ENCODE peak calls at places on chromosomes 11 and 22, in seven cellular contexts. One of them, this sample, is unnamed.
A peak's percentile ranks its signal among the peaks of the same experiment; 100 is the strongest.

GRCh38 chr11:77100166-77101042 is 2.2 kb upstream of the OMP start:
- DNase-seq in chondrocyte: peak; percentile 75
- DNase-seq in cardiac fibroblast: no peak
- DNase-seq in naive thymus-derived CD8-positive, alpha-beta T cell: peak; percentile 41
- DNase-seq in MG63: no peak
- DNase-seq in HTR-8/SVneo: no peak
- DNase-seq in non-pigmented ciliary epithelial cell: no peak
- DNase-seq in this sample: no peak

GRCh38 chr11:57474017-57474750 is 13.9 kb downstream of the RTN4RL2 start:
- DNase-seq in HTR-8/SVneo: no peak
- DNase-seq in naive thymus-derived CD8-positive, alpha-beta T cell: peak; percentile 82
- DNase-seq in chondrocyte: peak; percentile 61
- DNase-seq in non-pigmented ciliary epithelial cell: no peak
- DNase-seq in cardiac fibroblast: no peak
- DNase-seq in MG63: peak; percentile 88
- DNase-seq in this sample: no peak

GRCh38 chr11:63146586-63146985 is 2.6 kb upstream of the SLC22A24 start:
- DNase-seq in cardiac fibroblast: peak; percentile 56
- DNase-seq in MG63: no peak
- DNase-seq in non-pigmented ciliary epithelial cell: no peak
- DNase-seq in chondrocyte: no peak
- DNase-seq in naive thymus-derived CD8-positive, alpha-beta T cell: no peak
- DNase-seq in HTR-8/SVneo: no peak
- DNase-seq in this sample: no peak

GRCh38 chr11:128240546-128240945 is 346.8 kb downstream of the ETS1 start:
- DNase-seq in HTR-8/SVneo: no peak
- DNase-seq in naive thymus-derived CD8-positive, alpha-beta T cell: no peak
- DNase-seq in cardiac fibroblast: peak; percentile 58
- DNase-seq in MG63: peak; percentile 26
- DNase-seq in chondrocyte: no peak
- DNase-seq in non-pigmented ciliary epithelial cell: no peak
- DNase-seq in this sample: no peak

GRCh38 chr11:129440028-129440630 is 64.5 kb downstream of the BARX2 start:
- DNase-seq in cardiac fibroblast: peak; percentile 0
- DNase-seq in non-pigmented ciliary epithelial cell: no peak
- DNase-seq in MG63: peak; percentile 16
- DNase-seq in naive thymus-derived CD8-positive, alpha-beta T cell: no peak
- DNase-seq in HTR-8/SVneo: no peak
- DNase-seq in chondrocyte: no peak
- DNase-seq in this sample: no peak

GRCh38 chr11:71979582-71979981 is 19.1 kb upstream of the IL18BP start:
- DNase-seq in naive thymus-derived CD8-positive, alpha-beta T cell: no peak
- DNase-seq in non-pigmented ciliary epithelial cell: no peak
- DNase-seq in cardiac fibroblast: no peak
- DNase-seq in HTR-8/SVneo: no peak
- DNase-seq in MG63: no peak
- DNase-seq in chondrocyte: no peak
- DNase-seq in this sample: no peak

GRCh38 chr11:72045849-72046248 is 34.5 kb downstream of the NUMA1 start:
- DNase-seq in naive thymus-derived CD8-positive, alpha-beta T cell: no peak
- DNase-seq in chondrocyte: no peak
- DNase-seq in MG63: no peak
- DNase-seq in cardiac fibroblast: no peak
- DNase-seq in non-pigmented ciliary epithelial cell: no peak
- DNase-seq in HTR-8/SVneo: no peak
- DNase-seq in this sample: no peak

GRCh38 chr11:92911478-92911877 is 58.0 kb upstream of the MTNR1B start:
- DNase-seq in MG63: no peak
- DNase-seq in HTR-8/SVneo: no peak
- DNase-seq in naive thymus-derived CD8-positive, alpha-beta T cell: no peak
- DNase-seq in chondrocyte: no peak
- DNase-seq in non-pigmented ciliary epithelial cell: no peak
- DNase-seq in cardiac fibroblast: no peak
- DNase-seq in this sample: no peak

GRCh38 chr11:1401656-1402221 is 12.0 kb downstream of the BRSK2 start:
- DNase-seq in chondrocyte: no peak
- DNase-seq in cardiac fibroblast: peak; percentile 59
- DNase-seq in naive thymus-derived CD8-positive, alpha-beta T cell: peak; percentile 71
- DNase-seq in HTR-8/SVneo: no peak
- DNase-seq in non-pigmented ciliary epithelial cell: no peak
- DNase-seq in MG63: peak; percentile 59
- DNase-seq in this sample: no peak

GRCh38 chr11:118930152-118930712 is 4.5 kb upstream of the BCL9L start:
- DNase-seq in non-pigmented ciliary epithelial cell: no peak
- DNase-seq in MG63: peak; percentile 66
- DNase-seq in cardiac fibroblast: peak; percentile 81
- DNase-seq in naive thymus-derived CD8-positive, alpha-beta T cell: peak; percentile 93
- DNase-seq in chondrocyte: no peak
- DNase-seq in HTR-8/SVneo: peak; percentile 74
- DNase-seq in this sample: peak; percentile 91

GRCh38 chr11:83069441-83070043 is 2.2 kb downstream of the RAB30 start:
- DNase-seq in HTR-8/SVneo: no peak
- DNase-seq in cardiac fibroblast: no peak
- DNase-seq in non-pigmented ciliary epithelial cell: no peak
- DNase-seq in chondrocyte: no peak
- DNase-seq in naive thymus-derived CD8-positive, alpha-beta T cell: no peak
- DNase-seq in MG63: no peak
- DNase-seq in this sample: no peak

GRCh38 chr11:41997860-41998259 is 538.4 kb upstream of the LRRC4C start:
- DNase-seq in HTR-8/SVneo: no peak
- DNase-seq in cardiac fibroblast: no peak
- DNase-seq in MG63: no peak
- DNase-seq in non-pigmented ciliary epithelial cell: no peak
- DNase-seq in chondrocyte: no peak
- DNase-seq in naive thymus-derived CD8-positive, alpha-beta T cell: no peak
- DNase-seq in this sample: no peak

GRCh38 chr22:31134688-31135087 is 5.6 kb downstream of the PLA2G3 start:
- DNase-seq in cardiac fibroblast: no peak
- DNase-seq in HTR-8/SVneo: no peak
- DNase-seq in chondrocyte: no peak
- DNase-seq in non-pigmented ciliary epithelial cell: no peak
- DNase-seq in MG63: no peak
- DNase-seq in naive thymus-derived CD8-positive, alpha-beta T cell: no peak
- DNase-seq in this sample: no peak

GRCh38 chr11:19101803-19102520 is 15.0 kb upstream of the ZDHHC13 start:
- DNase-seq in chondrocyte: no peak
- DNase-seq in MG63: no peak
- DNase-seq in HTR-8/SVneo: no peak
- DNase-seq in non-pigmented ciliary epithelial cell: no peak
- DNase-seq in naive thymus-derived CD8-positive, alpha-beta T cell: no peak
- DNase-seq in cardiac fibroblast: no peak
- DNase-seq in this sample: no peak

GRCh38 chr11:70871881-70872280 is 380.5 kb downstream of the SHANK2 start:
- DNase-seq in naive thymus-derived CD8-positive, alpha-beta T cell: no peak
- DNase-seq in non-pigmented ciliary epithelial cell: no peak
- DNase-seq in MG63: peak; percentile 73
- DNase-seq in chondrocyte: no peak
- DNase-seq in HTR-8/SVneo: no peak
- DNase-seq in cardiac fibroblast: no peak
- DNase-seq in this sample: no peak

GRCh38 chr22:20298803-20299735 is 20.8 kb downstream of the DGCR6L start:
- DNase-seq in HTR-8/SVneo: peak; percentile 66
- DNase-seq in cardiac fibroblast: peak; percentile 76
- DNase-seq in MG63: peak; percentile 84
- DNase-seq in non-pigmented ciliary epithelial cell: no peak
- DNase-seq in chondrocyte: no peak
- DNase-seq in naive thymus-derived CD8-positive, alpha-beta T cell: peak; percentile 94
- DNase-seq in this sample: peak; percentile 41

GRCh38 chr22:33906475-33906874 is 13.8 kb downstream of the LARGE1 start:
- DNase-seq in naive thymus-derived CD8-positive, alpha-beta T cell: no peak
- DNase-seq in cardiac fibroblast: no peak
- DNase-seq in MG63: no peak
- DNase-seq in chondrocyte: no peak
- DNase-seq in non-pigmented ciliary epithelial cell: no peak
- DNase-seq in HTR-8/SVneo: no peak
- DNase-seq in this sample: no peak

GRCh38 chr11:69588270-69588669 is 52.7 kb upstream of the CCND1 start:
- DNase-seq in naive thymus-derived CD8-positive, alpha-beta T cell: no peak
- DNase-seq in chondrocyte: no peak
- DNase-seq in non-pigmented ciliary epithelial cell: peak; percentile 50
- DNase-seq in cardiac fibroblast: peak; percentile 93
- DNase-seq in HTR-8/SVneo: peak; percentile 62
- DNase-seq in MG63: peak; percentile 82
- DNase-seq in this sample: peak; percentile 22

GRCh38 chr11:86341382-86341781 is 33.3 kb upstream of the CCDC81 start:
- DNase-seq in HTR-8/SVneo: no peak
- DNase-seq in chondrocyte: no peak
- DNase-seq in non-pigmented ciliary epithelial cell: no peak
- DNase-seq in MG63: no peak
- DNase-seq in cardiac fibroblast: no peak
- DNase-seq in naive thymus-derived CD8-positive, alpha-beta T cell: no peak
- DNase-seq in this sample: no peak

GRCh38 chr11:111939836-111940604 is 2.9 kb downstream of the DIXDC1 start:
- DNase-seq in chondrocyte: no peak
- DNase-seq in cardiac fibroblast: peak; percentile 91
- DNase-seq in naive thymus-derived CD8-positive, alpha-beta T cell: no peak
- DNase-seq in MG63: peak; percentile 59
- DNase-seq in non-pigmented ciliary epithelial cell: peak; percentile 82
- DNase-seq in HTR-8/SVneo: no peak
- DNase-seq in this sample: no peak

GRCh38 chr22:28229566-28230483 is 310.8 kb upstream of the PITPNB start:
- DNase-seq in HTR-8/SVneo: no peak
- DNase-seq in naive thymus-derived CD8-positive, alpha-beta T cell: no peak
- DNase-seq in cardiac fibroblast: peak; percentile 77
- DNase-seq in chondrocyte: no peak
- DNase-seq in non-pigmented ciliary epithelial cell: no peak
- DNase-seq in MG63: peak; percentile 67
- DNase-seq in this sample: no peak

GRCh38 chr11:28596816-28597215 is 488.6 kb downstream of the METTL15 start:
- DNase-seq in chondrocyte: no peak
- DNase-seq in HTR-8/SVneo: no peak
- DNase-seq in non-pigmented ciliary epithelial cell: no peak
- DNase-seq in cardiac fibroblast: peak; percentile 20
- DNase-seq in MG63: no peak
- DNase-seq in naive thymus-derived CD8-positive, alpha-beta T cell: no peak
- DNase-seq in this sample: no peak

GRCh38 chr22:49936018-49936972 is 17.9 kb downstream of the CRELD2 start:
- DNase-seq in HTR-8/SVneo: peak; percentile 81
- DNase-seq in naive thymus-derived CD8-positive, alpha-beta T cell: peak; percentile 93
- DNase-seq in chondrocyte: no peak
- DNase-seq in cardiac fibroblast: peak; percentile 76
- DNase-seq in non-pigmented ciliary epithelial cell: no peak
- DNase-seq in MG63: peak; percentile 95
- DNase-seq in this sample: peak; percentile 87

GRCh38 chr11:124740277-124740882 is 638 bp downstream of the NRGN start:
- DNase-seq in cardiac fibroblast: peak; percentile 31
- DNase-seq in naive thymus-derived CD8-positive, alpha-beta T cell: peak; percentile 72
- DNase-seq in HTR-8/SVneo: no peak
- DNase-seq in non-pigmented ciliary epithelial cell: no peak
- DNase-seq in MG63: peak; percentile 52
- DNase-seq in chondrocyte: no peak
- DNase-seq in this sample: no peak

GRCh38 chr22:49721211-49721763 is 106.4 kb downstream of the BRD1 start:
- DNase-seq in HTR-8/SVneo: no peak
- DNase-seq in cardiac fibroblast: no peak
- DNase-seq in naive thymus-derived CD8-positive, alpha-beta T cell: no peak
- DNase-seq in MG63: no peak
- DNase-seq in non-pigmented ciliary epithelial cell: no peak
- DNase-seq in chondrocyte: no peak
- DNase-seq in this sample: peak; percentile 31

GRCh38 chr22:30375312-30375849 is 11.8 kb downstream of the RNF215 start:
- DNase-seq in non-pigmented ciliary epithelial cell: no peak
- DNase-seq in chondrocyte: no peak
- DNase-seq in cardiac fibroblast: no peak
- DNase-seq in MG63: no peak
- DNase-seq in naive thymus-derived CD8-positive, alpha-beta T cell: no peak
- DNase-seq in HTR-8/SVneo: no peak
- DNase-seq in this sample: no peak

GRCh38 chr11:84663731-84664130 is 963.4 kb downstream of the DLG2 start:
- DNase-seq in cardiac fibroblast: no peak
- DNase-seq in HTR-8/SVneo: no peak
- DNase-seq in non-pigmented ciliary epithelial cell: no peak
- DNase-seq in MG63: no peak
- DNase-seq in chondrocyte: no peak
- DNase-seq in naive thymus-derived CD8-positive, alpha-beta T cell: no peak
- DNase-seq in this sample: no peak

GRCh38 chr11:94183886-94184264 is 55.2 kb downstream of the PANX1 start:
- DNase-seq in chondrocyte: no peak
- DNase-seq in MG63: peak; percentile 28
- DNase-seq in cardiac fibroblast: peak; percentile 78
- DNase-seq in non-pigmented ciliary epithelial cell: peak; percentile 22
- DNase-seq in naive thymus-derived CD8-positive, alpha-beta T cell: no peak
- DNase-seq in HTR-8/SVneo: peak; percentile 36
- DNase-seq in this sample: peak; percentile 72

GRCh38 chr22:23692598-23693291 is 1.9 kb downstream of the RGL4 start:
- DNase-seq in MG63: no peak
- DNase-seq in non-pigmented ciliary epithelial cell: no peak
- DNase-seq in chondrocyte: peak; percentile 62
- DNase-seq in cardiac fibroblast: no peak
- DNase-seq in HTR-8/SVneo: no peak
- DNase-seq in naive thymus-derived CD8-positive, alpha-beta T cell: no peak
- DNase-seq in this sample: no peak

This sample was measured in ascending aorta.